ENCODE peak calls at places on chromosomes 13 and 19, in four cellular contexts. B is A549, I is HepG2, T is GM12878. W is an unnamed sample.

GRCh38 chr19:29861575-29861974 is 49.8 kb downstream of the CCNE1 start:
- DNase-seq in B (no peak), I (no peak), T (no peak), W (no peak)

GRCh38 chr13:92297971-92298942 is 899.8 kb downstream of the GPC5 start:
- DNase-seq in B (no peak), I (no peak), T (no peak), W (peak; percentile 22)

GRCh38 chr19:7673995-7674667 is 2.8 kb upstream of the MCEMP1 start:
- DNase-seq in B (peak; percentile 74), I (peak; percentile 21), T (no peak), W (peak; percentile 86)

GRCh38 chr19:11587302-11587972 is 9.8 kb upstream of the ZNF627 start:
- DNase-seq in B (peak; percentile 58), I (peak; percentile 47), T (no peak), W (peak; percentile 87)

GRCh38 chr13:46359731-46360130 is 27.3 kb downstream of the RUBCNL start:
- DNase-seq in B (peak; percentile 14), I (no peak), T (no peak), W (no peak)

GRCh38 chr13:29605860-29606526 is 10.5 kb upstream of the SLC7A1 start:
- DNase-seq in B (no peak), I (no peak), T (no peak), W (no peak)

GRCh38 chr19:15934332-15935078 is at the start of gene CYP4F11:
- DNase-seq in B (peak; percentile 87), I (peak; percentile 87), T (no peak), W (no peak)

GRCh38 chr19:10102787-10103236 is 334 bp upstream of the ANGPTL6 start:
- DNase-seq in B (no peak), I (no peak), T (peak; percentile 88), W (no peak)

GRCh38 chr13:100108913-100109507 is 20.1 kb downstream of the PCCA start:
- DNase-seq in B (no peak), I (no peak), T (no peak), W (no peak)

GRCh38 chr13:113084094-113084942 is 21.3 kb upstream of the F7 start:
- DNase-seq in B (no peak), I (no peak), T (no peak), W (no peak)

GRCh38 chr13:89520468-89520867 is 1827.0 kb upstream of the MIR17HG start:
- DNase-seq in B (no peak), I (no peak), T (no peak), W (no peak)

GRCh38 chr19:54430306-54431254 is 15.3 kb downstream of the TTYH1 start:
- DNase-seq in B (peak; percentile 66), I (no peak), T (no peak), W (peak; percentile 81)

GRCh38 chr19:38095411-38096308 is 128.4 kb downstream of the DPF1 start:
- DNase-seq in B (peak; percentile 86), I (peak; percentile 46), T (peak; percentile 17), W (peak; percentile 85)

GRCh38 chr13:109904218-109904617 is 117.8 kb upstream of the IRS2 start:
- DNase-seq in B (peak; percentile 47), I (no peak), T (no peak), W (peak; percentile 20)

GRCh38 chr19:45146716-45147337 is 14.0 kb downstream of the NKPD1 start:
- DNase-seq in B (no peak), I (no peak), T (no peak), W (no peak)

GRCh38 chr19:14022469-14022868 is 5.5 kb upstream of the RLN3 start:
- DNase-seq in B (no peak), I (no peak), T (no peak), W (no peak)

GRCh38 chr13:83980322-83980721 is 98.0 kb upstream of the SLITRK1 start:
- DNase-seq in B (no peak), I (no peak), T (no peak), W (no peak)

GRCh38 chr13:92676246-92676645 is 550.4 kb upstream of the GPC6 start:
- DNase-seq in B (no peak), I (no peak), T (no peak), W (no peak)

GRCh38 chr19:42028304-42029216 is 34.5 kb upstream of the ATP1A3 start:
- DNase-seq in B (peak; percentile 56), I (no peak), T (no peak), W (peak; percentile 80)

GRCh38 chr19:44590245-44591059 is 22.9 kb upstream of the IGSF23 start:
- DNase-seq in B (no peak), I (no peak), T (no peak), W (peak; percentile 37)

GRCh38 chr13:46995874-46996273 is 99.0 kb upstream of the HTR2A start:
- DNase-seq in B (no peak), I (no peak), T (peak; percentile 53), W (no peak)

GRCh38 chr19:14066139-14066538 is 4.3 kb upstream of the PALM3 start:
- DNase-seq in B (no peak), I (no peak), T (no peak), W (no peak)

GRCh38 chr13:112764864-112765561 is 75.2 kb downstream of the ATP11A start:
- DNase-seq in B (no peak), I (no peak), T (no peak), W (no peak)

GRCh38 chr13:29849731-29850212 is 645 bp downstream of the UBL3 start:
- DNase-seq in B (peak; percentile 41), I (peak; percentile 33), T (no peak), W (peak; percentile 41)

GRCh38 chr19:45782162-45782623 is at the start of gene DMPK:
- DNase-seq in B (no peak), I (no peak), T (no peak), W (peak; percentile 38)

GRCh38 chr19:40691421-40692211 is 1.2 kb upstream of the NUMBL start:
- DNase-seq in B (peak; percentile 49), I (no peak), T (no peak), W (no peak)

GRCh38 chr13:87172166-87172825 is 498.9 kb upstream of the SLITRK5 start:
- DNase-seq in B (no peak), I (no peak), T (no peak), W (no peak)

GRCh38 chr19:4539697-4540581 is at the start of gene LRG1:
- DNase-seq in B (no peak), I (peak; percentile 86), T (peak; percentile 30), W (peak; percentile 89)
- TF ChIP-seq POLR2AphosphoS2 in B (no peak), I (no peak), T (no peak), W (no peak)

GRCh38 chr19:6260912-6261636 is 18.7 kb downstream of the MLLT1 start:
- DNase-seq in B (peak; percentile 16), I (peak; percentile 28), T (no peak), W (peak; percentile 60)
- TF ChIP-seq POLR2AphosphoS2 in B (no peak), I (no peak), T (no peak), W (no peak)

GRCh38 chr19:1421218-1421957 is 14.0 kb downstream of the DAZAP1 start:
- DNase-seq in B (no peak), I (no peak), T (no peak), W (no peak)
- TF ChIP-seq POLR2AphosphoS2 in B (no peak), I (no peak), T (no peak), W (no peak)

DNA sequence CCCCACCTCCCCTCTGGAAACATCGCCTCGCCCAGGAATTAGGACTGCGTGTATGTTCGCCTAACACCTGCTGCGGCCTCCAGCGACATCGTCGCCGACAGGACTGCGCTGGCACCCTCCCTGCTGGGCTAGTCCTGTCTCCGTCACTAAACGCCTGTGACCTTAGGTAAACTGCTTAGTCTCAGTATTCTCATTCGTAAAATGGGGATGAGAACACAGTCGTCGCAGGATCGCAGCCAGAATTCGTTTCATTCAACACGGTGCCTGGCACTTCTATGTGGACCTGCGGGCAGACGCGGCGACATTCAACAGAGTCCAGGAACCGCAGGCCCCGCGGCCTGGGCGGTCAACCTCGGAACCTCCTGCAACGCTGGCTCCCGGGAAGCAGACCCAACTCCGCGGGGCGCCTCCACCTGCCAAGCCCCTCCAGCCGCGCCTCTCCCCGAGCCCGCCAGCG is 485 bp downstream of the CRYL1 start:
- DNase-seq in B (no peak), I (peak; percentile 15), T (no peak), W (peak; percentile 30)
- TF ChIP-seq POLR2AphosphoS2 in B (no peak), I (no peak), T (no peak), W (no peak)

GRCh38 chr13:101572456-101572855 is 120.0 kb downstream of the ITGBL1 start:
- DNase-seq in B (no peak), I (no peak), T (no peak), W (no peak)
- TF ChIP-seq POLR2AphosphoS2 in B (no peak), I (no peak), T (no peak), W (no peak)

DNA sequence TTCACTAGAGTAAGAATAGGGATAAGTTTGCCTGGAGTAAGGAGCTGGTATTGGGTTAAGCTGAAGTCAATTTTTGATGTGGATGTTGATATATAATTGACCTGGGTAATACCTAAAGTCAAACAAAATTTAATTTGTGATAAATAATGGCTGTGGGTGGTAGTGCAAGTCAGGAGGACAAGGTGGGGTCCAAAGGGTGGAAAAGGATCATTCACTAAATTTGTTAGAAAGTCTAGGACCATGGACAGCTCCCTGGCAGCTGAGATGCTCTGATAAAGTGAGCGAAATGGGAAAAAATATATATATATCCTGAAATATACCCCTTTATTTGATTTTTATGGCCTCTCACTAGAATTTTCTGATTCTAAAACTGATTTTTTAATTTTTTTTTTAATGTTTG is 463.5 kb downstream of the GPC6 start:
- DNase-seq in B (no peak), I (peak; percentile 10), T (no peak), W (peak; percentile 0)
- TF ChIP-seq POLR2AphosphoS2 in B (no peak), I (no peak), T (no peak), W (no peak)

GRCh38 chr13:74870865-74871264 is 611.1 kb downstream of the TBC1D4 start:
- DNase-seq in B (peak; percentile 19), I (no peak), T (no peak), W (no peak)
- TF ChIP-seq POLR2AphosphoS2 in B (no peak), I (no peak), T (no peak), W (no peak)

GRCh38 chr13:32354040-32354439 is 38.7 kb downstream of the BRCA2 start:
- DNase-seq in B (no peak), I (no peak), T (no peak), W (no peak)
- TF ChIP-seq POLR2AphosphoS2 in B (no peak), I (no peak), T (no peak), W (no peak)